ENCODE peak calls at places on chromosomes 5 and 9, in six cellular contexts. One of them, this sample, is unnamed.

GRCh38 chr9:112283854-112284253 is 49.6 kb downstream of the PTBP3 start:
- DNase-seq in right cardiac atrium: no peak
- DNase-seq in Panc1: no peak
- DNase-seq in GM23248: no peak
- DNase-seq in colonic mucosa: no peak
- DNase-seq in AG04450: no peak
- DNase-seq in this sample: no peak

GRCh38 chr9:30116673-30117217 is 2267.7 kb upstream of the ACO1 start:
- DNase-seq in colonic mucosa: no peak
- DNase-seq in Panc1: no peak
- DNase-seq in GM23248: no peak
- DNase-seq in right cardiac atrium: no peak
- DNase-seq in AG04450: no peak
- DNase-seq in this sample: no peak

GRCh38 chr9:100222674-100223073 is 123.6 kb downstream of the INVS start:
- DNase-seq in AG04450: no peak
- DNase-seq in Panc1: no peak
- DNase-seq in right cardiac atrium: no peak
- DNase-seq in colonic mucosa: no peak
- DNase-seq in GM23248: peak
- DNase-seq in this sample: no peak

GRCh38 chr9:86730165-86730928 is 217.0 kb downstream of the GAS1 start:
- DNase-seq in AG04450: no peak
- DNase-seq in colonic mucosa: no peak
- DNase-seq in GM23248: peak
- DNase-seq in right cardiac atrium: no peak
- DNase-seq in Panc1: no peak
- DNase-seq in this sample: no peak

GRCh38 chr5:34914671-34915138 is 599 bp downstream of the RAD1 start:
- DNase-seq in Panc1: no peak
- DNase-seq in AG04450: no peak
- DNase-seq in colonic mucosa: peak
- DNase-seq in right cardiac atrium: peak
- DNase-seq in GM23248: peak
- DNase-seq in this sample: peak

GRCh38 chr9:118992813-118993747 is 376.2 kb downstream of the BRINP1 start:
- DNase-seq in GM23248: peak
- DNase-seq in Panc1: no peak
- DNase-seq in AG04450: no peak
- DNase-seq in colonic mucosa: no peak
- DNase-seq in right cardiac atrium: no peak
- DNase-seq in this sample: no peak

GRCh38 chr5:150492621-150493020 is 15.3 kb upstream of the NDST1 start:
- DNase-seq in right cardiac atrium: no peak
- DNase-seq in Panc1: no peak
- DNase-seq in AG04450: no peak
- DNase-seq in GM23248: peak
- DNase-seq in colonic mucosa: no peak
- DNase-seq in this sample: no peak

GRCh38 chr5:103117471-103117991 is 2.4 kb downstream of the GIN1 start:
- DNase-seq in right cardiac atrium: no peak
- DNase-seq in GM23248: peak
- DNase-seq in colonic mucosa: no peak
- DNase-seq in AG04450: no peak
- DNase-seq in Panc1: no peak
- DNase-seq in this sample: no peak

GRCh38 chr9:119736478-119737454 is 367.5 kb upstream of the BRINP1 start:
- DNase-seq in right cardiac atrium: no peak
- DNase-seq in colonic mucosa: no peak
- DNase-seq in Panc1: no peak
- DNase-seq in GM23248: no peak
- DNase-seq in AG04450: no peak
- DNase-seq in this sample: no peak

GRCh38 chr5:59241119-59241518 is 652.4 kb downstream of the PDE4D start:
- DNase-seq in colonic mucosa: no peak
- DNase-seq in right cardiac atrium: no peak
- DNase-seq in AG04450: no peak
- DNase-seq in Panc1: no peak
- DNase-seq in GM23248: no peak
- DNase-seq in this sample: no peak

GRCh38 chr5:106363578-106363977 is 1307.2 kb downstream of the EFNA5 start:
- DNase-seq in right cardiac atrium: no peak
- DNase-seq in AG04450: no peak
- DNase-seq in colonic mucosa: no peak
- DNase-seq in GM23248: no peak
- DNase-seq in Panc1: no peak
- DNase-seq in this sample: no peak

GRCh38 chr5:81962041-81962440 is 9.8 kb upstream of the ATG10 start:
- DNase-seq in right cardiac atrium: no peak
- DNase-seq in GM23248: no peak
- DNase-seq in colonic mucosa: no peak
- DNase-seq in Panc1: no peak
- DNase-seq in AG04450: no peak
- DNase-seq in this sample: no peak

GRCh38 chr5:5795074-5795779 is 372.8 kb downstream of the ICE1 start:
- DNase-seq in GM23248: no peak
- DNase-seq in AG04450: no peak
- DNase-seq in Panc1: no peak
- DNase-seq in right cardiac atrium: peak
- DNase-seq in colonic mucosa: no peak
- DNase-seq in this sample: peak

GRCh38 chr5:178383919-178384814 is 151.6 kb upstream of the PHYKPL start:
- DNase-seq in Panc1: no peak
- DNase-seq in AG04450: no peak
- DNase-seq in GM23248: peak
- DNase-seq in colonic mucosa: no peak
- DNase-seq in right cardiac atrium: no peak
- DNase-seq in this sample: peak

GRCh38 chr5:54743997-54744788 is 226.6 kb downstream of the SNX18 start:
- DNase-seq in AG04450: peak
- DNase-seq in colonic mucosa: peak
- DNase-seq in right cardiac atrium: no peak
- DNase-seq in Panc1: no peak
- DNase-seq in GM23248: peak
- DNase-seq in this sample: peak

GRCh38 chr5:62707539-62707938 is 128.9 kb downstream of the LRRC70 start:
- DNase-seq in Panc1: no peak
- DNase-seq in colonic mucosa: no peak
- DNase-seq in GM23248: no peak
- DNase-seq in right cardiac atrium: no peak
- DNase-seq in AG04450: no peak
- DNase-seq in this sample: no peak

GRCh38 chr9:18947772-18948391 is 85.1 kb downstream of the SAXO1 start:
- DNase-seq in AG04450: no peak
- DNase-seq in right cardiac atrium: no peak
- DNase-seq in colonic mucosa: no peak
- DNase-seq in Panc1: no peak
- DNase-seq in GM23248: peak
- DNase-seq in this sample: no peak

GRCh38 chr9:70658765-70659164 is 244.3 kb upstream of the KLF9 start:
- DNase-seq in colonic mucosa: no peak
- DNase-seq in Panc1: no peak
- DNase-seq in AG04450: no peak
- DNase-seq in GM23248: no peak
- DNase-seq in right cardiac atrium: no peak
- DNase-seq in this sample: no peak

GRCh38 chr9:132769895-132770774 is 99.9 kb downstream of the GTF3C4 start:
- DNase-seq in GM23248: peak
- DNase-seq in Panc1: no peak
- DNase-seq in colonic mucosa: peak
- DNase-seq in AG04450: no peak
- DNase-seq in right cardiac atrium: peak
- DNase-seq in this sample: peak

GRCh38 chr5:137263319-137263718 is 235.8 kb downstream of the SPOCK1 start:
- DNase-seq in colonic mucosa: no peak
- DNase-seq in GM23248: no peak
- DNase-seq in AG04450: no peak
- DNase-seq in Panc1: no peak
- DNase-seq in right cardiac atrium: no peak
- DNase-seq in this sample: no peak

GRCh38 chr5:137262818-137263217 is 236.3 kb downstream of the SPOCK1 start:
- DNase-seq in colonic mucosa: no peak
- DNase-seq in right cardiac atrium: no peak
- DNase-seq in AG04450: no peak
- DNase-seq in GM23248: no peak
- DNase-seq in Panc1: no peak
- DNase-seq in this sample: no peak

GRCh38 chr5:137265457-137265856 is 233.7 kb downstream of the SPOCK1 start:
- DNase-seq in AG04450: no peak
- DNase-seq in right cardiac atrium: no peak
- DNase-seq in GM23248: peak
- DNase-seq in Panc1: no peak
- DNase-seq in colonic mucosa: no peak
- DNase-seq in this sample: no peak

GRCh38 chr5:137264573-137264972 is 234.6 kb downstream of the SPOCK1 start:
- DNase-seq in colonic mucosa: no peak
- DNase-seq in Panc1: no peak
- DNase-seq in GM23248: peak
- DNase-seq in right cardiac atrium: no peak
- DNase-seq in AG04450: no peak
- DNase-seq in this sample: no peak

DNA sequence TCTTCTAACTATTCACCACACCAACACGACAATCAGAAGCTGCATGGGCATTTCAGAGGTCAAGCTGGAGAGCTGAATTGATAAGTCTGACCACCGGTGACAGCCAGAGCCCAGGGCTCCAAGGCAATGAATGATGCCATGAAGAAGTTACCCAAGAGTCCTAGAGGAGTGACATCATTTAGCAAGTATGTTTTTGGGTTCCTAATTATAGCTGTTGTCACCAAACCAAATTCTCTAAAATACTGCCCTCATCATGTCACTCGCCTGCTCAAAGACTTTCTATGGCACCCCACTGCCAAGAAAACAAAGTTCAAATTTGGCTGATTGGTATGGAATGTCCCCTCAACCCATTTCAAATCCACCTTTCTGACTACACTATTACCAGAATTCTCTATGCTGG is 235.1 kb downstream of the SPOCK1 start:
- DNase-seq in AG04450: no peak
- DNase-seq in right cardiac atrium: no peak
- DNase-seq in GM23248: peak
- DNase-seq in colonic mucosa: no peak
- DNase-seq in Panc1: no peak
- DNase-seq in this sample: no peak
- H3K4me3 ChIP-seq in AG04450: no peak
- H3K4me3 ChIP-seq in right cardiac atrium: no peak
- H3K4me3 ChIP-seq in GM23248: no peak
- H3K4me3 ChIP-seq in colonic mucosa: no peak
- H3K4me3 ChIP-seq in Panc1: no peak
- H3K4me3 ChIP-seq in this sample: no peak

GRCh38 chr5:73442960-73443627 is 5.5 kb downstream of the FOXD1 start:
- DNase-seq in Panc1: no peak
- DNase-seq in AG04450: no peak
- DNase-seq in colonic mucosa: no peak
- DNase-seq in GM23248: no peak
- DNase-seq in right cardiac atrium: no peak
- DNase-seq in this sample: no peak
- H3K4me3 ChIP-seq in Panc1: peak
- H3K4me3 ChIP-seq in AG04450: no peak
- H3K4me3 ChIP-seq in colonic mucosa: no peak
- H3K4me3 ChIP-seq in GM23248: peak
- H3K4me3 ChIP-seq in right cardiac atrium: no peak
- H3K4me3 ChIP-seq in this sample: no peak

DNA sequence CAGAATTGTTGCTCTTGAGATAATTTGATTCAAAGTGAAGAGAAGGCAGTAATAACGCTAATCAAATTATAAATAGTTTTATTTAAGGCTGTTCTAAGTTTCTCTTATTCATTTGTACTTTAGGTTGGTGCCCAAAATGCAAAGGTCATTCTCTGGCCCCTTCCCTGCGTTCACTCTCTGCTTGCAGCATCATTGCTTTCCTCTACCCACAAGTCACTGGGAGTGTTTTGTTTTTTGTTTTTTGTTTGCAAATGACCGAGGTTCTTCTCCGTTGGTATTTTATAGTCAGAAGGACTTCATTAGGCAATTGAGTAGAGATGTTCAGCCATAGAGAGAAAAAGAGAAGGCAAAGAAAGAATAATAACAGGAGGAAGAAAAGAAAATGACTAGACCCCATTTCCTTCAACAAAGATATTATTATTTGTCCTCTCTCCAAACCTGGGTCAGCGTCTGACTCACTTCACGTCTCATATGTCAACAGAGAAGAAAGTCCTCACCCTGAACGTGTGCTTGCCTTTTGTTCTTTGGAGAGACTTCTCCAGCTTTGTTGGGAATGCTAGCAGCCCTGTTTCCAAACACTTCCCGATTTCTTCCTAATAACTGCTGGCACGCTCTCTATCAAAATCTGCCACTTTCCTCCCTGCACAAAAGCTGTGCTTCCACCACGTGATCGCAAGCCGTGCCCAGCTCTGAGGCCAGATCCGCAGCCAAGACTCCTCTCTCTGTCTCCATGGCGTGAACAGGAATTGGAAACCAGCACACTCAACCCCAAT is 119.8 kb downstream of the EBF1 start:
- DNase-seq in Panc1: no peak
- DNase-seq in GM23248: peak
- DNase-seq in colonic mucosa: no peak
- DNase-seq in AG04450: no peak
- DNase-seq in right cardiac atrium: peak
- DNase-seq in this sample: no peak
- H3K4me3 ChIP-seq in Panc1: no peak
- H3K4me3 ChIP-seq in GM23248: peak
- H3K4me3 ChIP-seq in colonic mucosa: no peak
- H3K4me3 ChIP-seq in AG04450: peak
- H3K4me3 ChIP-seq in right cardiac atrium: peak
- H3K4me3 ChIP-seq in this sample: peak

GRCh38 chr5:181222630-181223040 is 446 bp upstream of the TRIM41 start:
- DNase-seq in AG04450: no peak
- DNase-seq in GM23248: peak
- DNase-seq in right cardiac atrium: no peak
- DNase-seq in colonic mucosa: no peak
- DNase-seq in Panc1: no peak
- DNase-seq in this sample: no peak

GRCh38 chr5:181221792-181222629 is 1.1 kb upstream of the TRIM41 start:
- DNase-seq in colonic mucosa: peak
- DNase-seq in AG04450: peak
- DNase-seq in right cardiac atrium: peak
- DNase-seq in Panc1: peak
- DNase-seq in GM23248: peak
- DNase-seq in this sample: peak

GRCh38 chr5:181219262-181220177 is 3.6 kb upstream of the TRIM41 start:
- DNase-seq in right cardiac atrium: no peak
- DNase-seq in AG04450: no peak
- DNase-seq in colonic mucosa: no peak
- DNase-seq in Panc1: no peak
- DNase-seq in GM23248: no peak
- DNase-seq in this sample: no peak

GRCh38 chr5:181220178-181220515 is 2.9 kb upstream of the TRIM41 start:
- DNase-seq in GM23248: no peak
- DNase-seq in Panc1: no peak
- DNase-seq in AG04450: no peak
- DNase-seq in colonic mucosa: no peak
- DNase-seq in right cardiac atrium: no peak
- DNase-seq in this sample: no peak

GRCh38 chr5:181221105-181221791 is 1.8 kb upstream of the TRIM41 start:
- DNase-seq in AG04450: no peak
- DNase-seq in right cardiac atrium: no peak
- DNase-seq in Panc1: no peak
- DNase-seq in colonic mucosa: no peak
- DNase-seq in GM23248: no peak
- DNase-seq in this sample: no peak
- H3K4me3 ChIP-seq in AG04450: peak
- H3K4me3 ChIP-seq in right cardiac atrium: no peak
- H3K4me3 ChIP-seq in Panc1: peak
- H3K4me3 ChIP-seq in colonic mucosa: no peak
- H3K4me3 ChIP-seq in GM23248: peak
- H3K4me3 ChIP-seq in this sample: peak

This sample was measured in lower lobe of right lung.